ENCODE peak calls at places on chromosomes 5 and 9, in six cellular contexts. Z is HepG2, R is tibial nerve, U is ovary, C is A549, L is K562. X is an unnamed sample. For H3K4me1, the result is how much of the 10 kb centered on the place peaks cover.

GRCh38 chr9:131803758-131804411 is 64.0 kb upstream of the RAPGEF1 start:
- DNase-seq in Z (no peak), R (no peak), U (no peak), C (no peak), L (no peak), X (no peak)

GRCh38 chr5:56429110-56429561 is 196.0 kb upstream of the ANKRD55 start:
- DNase-seq in Z (peak), R (no peak), U (no peak), C (no peak), L (no peak), X (no peak)

GRCh38 chr5:26700759-26701384 is 337.5 kb downstream of the CDH9 start:
- DNase-seq in Z (peak), R (no peak), U (no peak), C (peak), L (peak), X (no peak)

GRCh38 chr5:172426086-172426485 is 28.2 kb downstream of the SH3PXD2B start:
- DNase-seq in Z (no peak), R (no peak), U (no peak), C (no peak), L (no peak), X (no peak)

GRCh38 chr9:114382951-114383865 is 4.6 kb downstream of the AKNA start:
- DNase-seq in Z (no peak), R (no peak), U (peak), C (no peak), L (no peak), X (no peak)

GRCh38 chr5:65279603-65280002 is 202.1 kb downstream of the ADAMTS6 start:
- DNase-seq in Z (no peak), R (no peak), U (no peak), C (no peak), L (no peak), X (no peak)

GRCh38 chr9:114240647-114241558 is 82.0 kb upstream of the ORM1 start:
- DNase-seq in Z (no peak), R (no peak), U (no peak), C (no peak), L (no peak), X (no peak)

GRCh38 chr9:98429613-98430012 is 174.2 kb upstream of the TBC1D2 start:
- DNase-seq in Z (no peak), R (peak), U (no peak), C (no peak), L (no peak), X (no peak)

GRCh38 chr5:178309271-178310008 is 76.8 kb upstream of the PHYKPL start:
- DNase-seq in Z (no peak), R (no peak), U (no peak), C (no peak), L (no peak), X (no peak)

GRCh38 chr5:142063878-142064331 is 44.7 kb upstream of the NDFIP1 start:
- DNase-seq in Z (peak), R (peak), U (peak), C (no peak), L (no peak), X (no peak)

GRCh38 chr5:107533946-107534876 is 136.5 kb downstream of the EFNA5 start:
- DNase-seq in Z (no peak), R (no peak), U (no peak), C (no peak), L (no peak), X (peak)

GRCh38 chr9:115694014-115694413 is 459.6 kb upstream of the PAPPA start:
- DNase-seq in Z (peak), R (no peak), U (no peak), C (peak), L (no peak), X (no peak)

GRCh38 chr9:126615791-126616447 is 2.2 kb downstream of the LMX1B start:
- DNase-seq in Z (no peak), R (no peak), U (no peak), C (no peak), L (no peak), X (no peak)

GRCh38 chr9:70411930-70412677 is 2.4 kb downstream of the KLF9 start:
- DNase-seq in Z (peak), R (peak), U (peak), C (no peak), L (peak), X (no peak)

GRCh38 chr5:66615136-66615535 is 18.9 kb downstream of the MAST4 start:
- DNase-seq in Z (no peak), R (no peak), U (no peak), C (no peak), L (no peak), X (no peak)

GRCh38 chr5:141849371-141850182 is 28.6 kb downstream of the PCDH1 start:
- DNase-seq in Z (peak), R (peak), U (peak), C (peak), L (peak), X (no peak)

GRCh38 chr9:118444403-118444802 is 740.2 kb downstream of the TLR4 start:
- DNase-seq in Z (no peak), R (no peak), U (no peak), C (no peak), L (no peak), X (no peak)

GRCh38 chr5:37886207-37886905 is 46.5 kb upstream of the GDNF start:
- DNase-seq in Z (no peak), R (no peak), U (peak), C (no peak), L (no peak), X (no peak)

GRCh38 chr9:114799441-114799840 is 6.4 kb downstream of the TNFSF15 start:
- DNase-seq in Z (peak), R (no peak), U (no peak), C (peak), L (no peak), X (no peak)

GRCh38 chr5:110297152-110297670 is 429.3 kb downstream of the TMEM232 start:
- DNase-seq in Z (no peak), R (no peak), U (no peak), C (no peak), L (no peak), X (no peak)
- TF ChIP-seq EP300 in Z (no peak), R (no peak), U (no peak), C (no peak), L (no peak), X (no peak)

DNA sequence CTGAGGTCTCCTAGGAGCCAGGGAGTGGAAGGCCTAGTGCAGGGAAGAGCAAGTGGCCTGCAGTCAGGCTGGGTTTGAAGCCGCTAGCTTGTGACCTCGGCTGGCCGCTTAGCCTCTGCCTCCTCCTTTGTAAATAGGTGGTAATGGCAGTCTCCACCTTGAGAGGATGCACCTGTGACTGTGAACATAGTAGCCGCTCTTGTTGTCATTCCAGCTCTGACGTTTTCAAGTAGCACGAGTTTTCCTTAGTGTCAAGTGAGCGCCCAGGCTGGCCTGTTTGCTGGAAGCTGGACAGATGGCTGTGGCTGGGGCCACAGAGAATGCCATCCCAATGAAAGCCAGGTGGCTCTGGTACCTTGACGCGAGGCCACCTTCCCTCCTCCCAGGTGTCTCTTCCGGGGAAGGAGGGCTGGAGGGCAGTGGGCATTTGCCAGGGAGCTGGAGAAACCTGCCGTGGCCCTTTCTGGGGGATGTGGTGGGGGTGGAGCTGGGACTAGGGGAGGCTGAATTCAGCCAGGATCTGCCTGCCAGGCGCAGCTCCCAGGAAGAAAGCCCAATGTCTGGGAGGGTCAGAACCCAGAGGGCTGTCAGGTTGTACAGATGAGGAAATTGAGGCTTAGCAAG is 2.5 kb downstream of the ASS1 start:
- DNase-seq in Z (no peak), R (no peak), U (no peak), C (no peak), L (no peak), X (no peak)
- H3K4me1 ChIP-seq in Z (half or more), R (under half), U (under half), C (half or more), L (half or more), X (half or more)

DNA sequence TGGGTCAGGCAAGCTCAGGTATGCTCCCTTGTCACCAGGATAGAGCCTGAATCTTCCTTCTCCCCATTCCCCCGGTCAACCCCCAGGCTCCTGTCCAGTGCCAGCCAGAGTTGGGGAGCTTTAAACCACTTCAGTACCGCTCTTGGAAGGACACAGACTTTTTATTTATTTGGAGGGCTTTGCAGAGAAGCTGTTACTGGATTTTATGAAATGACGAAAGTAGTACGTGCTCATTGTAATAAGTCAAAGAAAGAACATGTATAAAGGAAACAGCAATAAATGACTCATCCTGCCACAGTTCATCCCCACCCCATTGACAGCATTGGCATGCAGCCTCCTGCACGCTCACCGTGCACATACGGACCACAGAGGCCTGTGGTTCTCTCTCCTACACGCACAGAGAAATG is 230.3 kb downstream of the AUH start:
- DNase-seq in Z (no peak), R (no peak), U (peak), C (peak), L (no peak), X (no peak)
- TF ChIP-seq EP300 in Z (no peak), R (peak), U (no peak), C (no peak), L (no peak), X (peak)

DNA sequence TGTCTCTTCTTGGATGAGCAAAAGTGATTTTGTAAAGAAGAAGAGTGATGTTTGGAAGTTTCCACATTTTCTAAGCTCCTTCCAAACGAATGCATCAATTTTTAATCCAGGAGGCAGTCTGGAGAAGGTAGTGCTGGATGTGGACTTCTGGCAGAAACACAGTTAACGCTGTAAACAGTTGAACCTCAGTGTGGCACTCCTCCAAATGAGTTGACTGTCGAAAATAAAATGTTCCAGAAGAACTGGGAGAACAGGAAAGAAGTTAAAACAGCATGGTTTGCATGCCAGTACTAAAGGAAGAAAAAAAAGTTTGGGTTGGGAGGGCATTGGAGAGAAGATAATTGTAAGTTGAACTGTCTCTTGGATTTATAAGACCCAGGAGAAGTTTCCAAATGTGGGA is 6.5 kb downstream of the ZNF462 start:
- DNase-seq in Z (no peak), R (no peak), U (peak), C (no peak), L (no peak), X (no peak)
- H3K4me1 ChIP-seq in Z (under half), R (under half), U (under half), C (under half), L (under half), X (half or more)

GRCh38 chr9:76845254-76845653 is 60.7 kb downstream of the PRUNE2 start:
- DNase-seq in Z (no peak), R (no peak), U (no peak), C (no peak), L (no peak), X (no peak)
- TF ChIP-seq EP300 in Z (no peak), R (no peak), U (no peak), C (no peak), L (no peak), X (no peak)

GRCh38 chr9:97293207-97293721 is 14.2 kb upstream of the CCDC180 start:
- DNase-seq in Z (peak), R (peak), U (peak), C (no peak), L (no peak), X (no peak)

GRCh38 chr9:97293827-97294226 is 13.6 kb upstream of the CCDC180 start:
- DNase-seq in Z (no peak), R (no peak), U (no peak), C (no peak), L (no peak), X (no peak)

GRCh38 chr9:97297889-97298288 is 9.6 kb upstream of the CCDC180 start:
- DNase-seq in Z (no peak), R (no peak), U (no peak), C (no peak), L (no peak), X (no peak)

DNA sequence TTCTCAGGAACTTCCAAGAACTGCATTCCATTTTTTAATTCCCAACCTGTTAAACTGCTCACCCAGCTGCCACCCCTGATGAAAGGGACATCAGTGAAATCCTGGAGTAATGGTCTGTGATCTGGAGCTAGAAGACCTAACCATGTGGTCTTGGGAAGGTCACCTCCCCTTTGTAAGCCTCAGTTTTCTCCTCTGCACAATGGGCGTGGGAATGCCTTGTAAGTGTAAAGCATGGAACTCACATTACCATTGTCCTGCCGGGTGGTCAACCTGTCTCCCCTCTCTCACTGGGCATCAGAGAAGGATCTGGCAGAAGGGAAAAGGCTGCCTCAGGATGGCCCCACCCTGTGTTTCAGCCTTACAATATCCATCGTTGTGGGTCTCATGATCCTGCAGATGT is 15.3 kb upstream of the CCDC180 start:
- DNase-seq in Z (no peak), R (no peak), U (no peak), C (no peak), L (no peak), X (no peak)
- H3K4me1 ChIP-seq in Z (under half), R (under half), U (under half), C (under half), L (under half), X (under half)

GRCh38 chr9:33346564-33346963 is 55.8 kb downstream of the AQP7 start:
- DNase-seq in Z (no peak), R (no peak), U (no peak), C (no peak), L (no peak), X (no peak)

GRCh38 chr9:33351547-33351946 is 50.8 kb downstream of the AQP7 start:
- DNase-seq in Z (no peak), R (no peak), U (no peak), C (no peak), L (no peak), X (no peak)

GRCh38 chr9:33350310-33350709 is 52.1 kb downstream of the AQP7 start:
- DNase-seq in Z (no peak), R (no peak), U (no peak), C (peak), L (no peak), X (no peak)

GRCh38 chr9:33349743-33350142 is 52.6 kb downstream of the AQP7 start:
- DNase-seq in Z (no peak), R (no peak), U (peak), C (no peak), L (no peak), X (no peak)

DNA sequence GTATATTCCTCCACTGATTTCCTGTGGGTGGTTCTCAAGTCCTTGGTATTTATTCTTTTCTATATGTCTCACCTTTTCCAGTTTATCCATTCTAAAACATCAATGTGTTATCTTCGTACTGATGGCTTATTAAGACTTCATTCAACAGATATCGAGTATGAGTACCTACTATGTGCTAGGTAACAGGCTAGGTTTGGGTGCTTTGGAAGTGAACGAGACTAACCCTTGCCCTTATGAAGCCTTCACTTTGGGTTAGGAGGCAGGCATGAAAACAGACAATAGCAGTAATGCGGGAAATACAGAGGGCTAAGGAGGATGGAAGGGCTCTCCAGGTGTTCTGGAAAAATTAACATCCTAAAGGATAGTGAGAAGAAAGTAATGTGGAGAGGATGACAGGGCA is 53.4 kb downstream of the AQP7 start:
- DNase-seq in Z (no peak), R (no peak), U (no peak), C (no peak), L (no peak), X (no peak)
- TF ChIP-seq EP300 in Z (no peak), R (no peak), U (no peak), C (no peak), L (no peak), X (no peak)